ENCODE peak calls at places on chromosomes 2 and 18, in seven cellular contexts. Z, S, F, N, U, Q and T are unnamed samples. For H3K4me1, the result is how much of the 10 kb centered on the place peaks cover.

GRCh38 chr2:228474466-228474865 is 293.0 kb upstream of the SPHKAP start:
- DNase-seq in Z (no peak), S (no peak), F (no peak), N (no peak), U (no peak), Q (peak), T (no peak)

GRCh38 chr18:47036298-47036874 is 965 bp upstream of the ELOA2 start:
- DNase-seq in Z (no peak), S (no peak), F (peak), N (peak), U (no peak), Q (peak), T (no peak)

GRCh38 chr2:234694244-234695013 is 197.5 kb upstream of the ARL4C start:
- DNase-seq in Z (no peak), S (no peak), F (peak), N (no peak), U (no peak), Q (peak), T (no peak)

GRCh38 chr2:219595250-219595649 is 2.4 kb upstream of the STK11IP start:
- DNase-seq in Z (no peak), S (no peak), F (no peak), N (peak), U (no peak), Q (peak), T (peak)

GRCh38 chr2:1782514-1782913 is 38.2 kb upstream of the PXDN start:
- DNase-seq in Z (no peak), S (no peak), F (no peak), N (no peak), U (no peak), Q (no peak), T (no peak)

GRCh38 chr2:225226441-225226840 is 173.1 kb upstream of the NYAP2 start:
- DNase-seq in Z (no peak), S (no peak), F (no peak), N (no peak), U (no peak), Q (no peak), T (no peak)

GRCh38 chr2:202037086-202037485 is 3.4 kb downstream of the FZD7 start:
- DNase-seq in Z (no peak), S (no peak), F (no peak), N (no peak), U (no peak), Q (peak), T (no peak)

GRCh38 chr2:43340066-43340465 is 113.7 kb upstream of the ZFP36L2 start:
- DNase-seq in Z (no peak), S (no peak), F (no peak), N (no peak), U (no peak), Q (peak), T (no peak)

GRCh38 chr2:146652311-146652710 is 1192.5 kb upstream of the ACVR2A start:
- DNase-seq in Z (no peak), S (no peak), F (no peak), N (no peak), U (no peak), Q (peak), T (no peak)

GRCh38 chr2:157488877-157489276 is 45.0 kb upstream of the CYTIP start:
- DNase-seq in Z (peak), S (no peak), F (peak), N (no peak), U (no peak), Q (no peak), T (no peak)

GRCh38 chr2:188199716-188200128 is 92.0 kb upstream of the GULP1 start:
- DNase-seq in Z (no peak), S (no peak), F (no peak), N (no peak), U (no peak), Q (peak), T (no peak)

GRCh38 chr2:196012314-196012713 is 56.3 kb downstream of the DNAH7 start:
- DNase-seq in Z (no peak), S (no peak), F (no peak), N (no peak), U (no peak), Q (no peak), T (no peak)

GRCh38 chr18:9968081-9968848 is 54.4 kb downstream of the VAPA start:
- DNase-seq in Z (peak), S (no peak), F (no peak), N (no peak), U (no peak), Q (peak), T (no peak)

GRCh38 chr2:46915281-46915810 is at the start of gene MCFD2:
- DNase-seq in Z (no peak), S (no peak), F (peak), N (peak), U (peak), Q (no peak), T (no peak)

GRCh38 chr2:222795671-222796357 is 65.0 kb upstream of the ACSL3 start:
- DNase-seq in Z (no peak), S (no peak), F (peak), N (no peak), U (no peak), Q (no peak), T (no peak)

GRCh38 chr2:239190921-239191885 is 209.6 kb downstream of the HDAC4 start:
- DNase-seq in Z (no peak), S (peak), F (no peak), N (no peak), U (peak), Q (no peak), T (no peak)

GRCh38 chr2:227194219-227194618 is 29.8 kb downstream of the COL4A3 start:
- DNase-seq in Z (no peak), S (no peak), F (no peak), N (no peak), U (no peak), Q (no peak), T (no peak)

GRCh38 chr2:27075219-27075871 is 3.1 kb upstream of the EMILIN1 start:
- DNase-seq in Z (peak), S (peak), F (no peak), N (no peak), U (no peak), Q (no peak), T (peak)

GRCh38 chr2:202023904-202024266 is 9.8 kb upstream of the FZD7 start:
- DNase-seq in Z (no peak), S (no peak), F (no peak), N (no peak), U (peak), Q (no peak), T (no peak)

GRCh38 chr2:26892133-26892532 is 44.2 kb downstream of the DPYSL5 start:
- DNase-seq in Z (no peak), S (no peak), F (no peak), N (no peak), U (no peak), Q (no peak), T (no peak)

GRCh38 chr2:151291224-151291623 is 1.8 kb upstream of the NMI start:
- DNase-seq in Z (no peak), S (no peak), F (no peak), N (no peak), U (no peak), Q (no peak), T (no peak)

GRCh38 chr2:42060718-42061619 is 13.1 kb downstream of the PKDCC start:
- DNase-seq in Z (no peak), S (peak), F (peak), N (no peak), U (no peak), Q (peak), T (peak)

GRCh38 chr2:171154348-171154747 is 6.3 kb downstream of the TLK1 start:
- DNase-seq in Z (no peak), S (no peak), F (peak), N (no peak), U (no peak), Q (peak), T (no peak)

GRCh38 chr2:628651-629050 is 48.6 kb downstream of the TMEM18 start:
- DNase-seq in Z (no peak), S (no peak), F (no peak), N (no peak), U (no peak), Q (no peak), T (no peak)

GRCh38 chr2:121196132-121196848 is 88.7 kb downstream of the TFCP2L1 start:
- DNase-seq in Z (peak), S (peak), F (no peak), N (no peak), U (peak), Q (no peak), T (no peak)

GRCh38 chr2:121200011-121200347 is 85.0 kb downstream of the TFCP2L1 start:
- DNase-seq in Z (peak), S (peak), F (no peak), N (no peak), U (no peak), Q (no peak), T (no peak)

GRCh38 chr2:121196849-121197155 is 88.2 kb downstream of the TFCP2L1 start:
- DNase-seq in Z (peak), S (peak), F (no peak), N (no peak), U (peak), Q (no peak), T (no peak)

GRCh38 chr2:121199281-121200010 is 85.6 kb downstream of the TFCP2L1 start:
- DNase-seq in Z (peak), S (peak), F (no peak), N (no peak), U (no peak), Q (no peak), T (no peak)

GRCh38 chr2:121197369-121198091 is 87.5 kb downstream of the TFCP2L1 start:
- DNase-seq in Z (no peak), S (peak), F (peak), N (no peak), U (peak), Q (peak), T (no peak)
- H3K27ac ChIP-seq in Z (no peak), S (peak), F (peak), N (no peak), U (peak), Q (no peak), T (no peak)

GRCh38 chr2:127408004-127408806 is 10.0 kb upstream of the PROC start:
- DNase-seq in Z (peak), S (peak), F (peak), N (peak), U (peak), Q (peak), T (peak)

GRCh38 chr2:127407091-127407490 is 11.1 kb upstream of the PROC start:
- DNase-seq in Z (peak), S (no peak), F (no peak), N (no peak), U (no peak), Q (no peak), T (no peak)

GRCh38 chr2:127407661-127408003 is 10.6 kb upstream of the PROC start:
- DNase-seq in Z (no peak), S (no peak), F (no peak), N (no peak), U (no peak), Q (no peak), T (no peak)

GRCh38 chr2:127410871-127411396 is 7.3 kb upstream of the PROC start:
- DNase-seq in Z (no peak), S (no peak), F (no peak), N (no peak), U (peak), Q (peak), T (no peak)

GRCh38 chr2:127408807-127409099 is 9.5 kb upstream of the PROC start:
- DNase-seq in Z (no peak), S (no peak), F (no peak), N (no peak), U (no peak), Q (no peak), T (no peak)
- H3K4me1 ChIP-seq in Z (under half), S (under half), F (under half), N (under half), U (under half), Q (under half), T (under half)

GRCh38 chr2:127029652-127030051 is 77.3 kb downstream of the BIN1 start:
- DNase-seq in Z (no peak), S (no peak), F (no peak), N (no peak), U (no peak), Q (no peak), T (no peak)

GRCh38 chr2:127024769-127025356 is 82.1 kb downstream of the BIN1 start:
- DNase-seq in Z (peak), S (no peak), F (peak), N (no peak), U (peak), Q (peak), T (no peak)

GRCh38 chr2:127025357-127026062 is 81.4 kb downstream of the BIN1 start:
- DNase-seq in Z (peak), S (peak), F (peak), N (no peak), U (peak), Q (peak), T (peak)

GRCh38 chr2:127023504-127023903 is 83.5 kb downstream of the BIN1 start:
- DNase-seq in Z (no peak), S (no peak), F (no peak), N (no peak), U (no peak), Q (no peak), T (no peak)

GRCh38 chr2:127027715-127028114 is 79.2 kb downstream of the BIN1 start:
- DNase-seq in Z (no peak), S (no peak), F (no peak), N (no peak), U (no peak), Q (no peak), T (no peak)
- TF ChIP-seq CTCF in Z (no peak), S (no peak), F (no peak), N (no peak), U (no peak), Q (no peak), T (no peak)

GRCh38 chr2:11375689-11376027 is 31.2 kb upstream of the ROCK2 start:
- DNase-seq in Z (no peak), S (no peak), F (no peak), N (no peak), U (no peak), Q (no peak), T (no peak)
- H3K27ac ChIP-seq in Z (no peak), S (peak), F (no peak), N (no peak), U (peak), Q (peak), T (no peak)

DNA sequence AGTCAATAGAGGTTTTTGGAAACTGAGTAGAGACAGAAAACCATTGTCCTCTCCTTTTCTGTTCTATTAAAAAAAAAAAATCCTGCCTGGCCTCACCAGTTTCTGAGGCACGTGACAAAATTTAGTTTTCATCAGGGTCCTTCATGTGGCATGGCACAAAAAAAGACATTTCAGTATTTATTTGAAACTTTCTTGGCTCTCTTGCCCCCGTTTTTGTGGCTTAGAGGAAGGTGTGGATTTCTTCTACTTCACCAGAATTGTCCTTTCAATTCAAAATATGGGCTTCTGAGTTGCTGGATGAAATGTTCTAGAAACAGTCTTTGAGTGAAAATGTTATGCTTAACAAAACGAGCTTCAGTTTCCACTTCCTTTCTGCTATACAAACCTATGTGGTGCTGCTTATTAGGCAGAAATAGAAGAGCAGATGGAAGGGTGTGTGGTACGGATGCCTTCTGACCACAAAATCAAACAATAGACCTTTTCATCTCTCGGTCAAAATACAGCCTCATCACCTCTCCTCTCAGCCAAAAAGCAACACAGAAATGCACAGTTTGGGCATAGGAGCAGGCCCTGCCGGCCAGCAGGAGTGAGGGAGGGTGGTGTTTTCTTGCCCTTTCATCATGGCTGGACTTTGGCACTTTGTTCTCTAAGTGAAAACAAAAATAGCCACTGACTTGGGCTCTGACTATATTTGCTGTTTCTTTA is 89.2 kb downstream of the SH3RF3 start:
- DNase-seq in Z (no peak), S (no peak), F (no peak), N (no peak), U (no peak), Q (peak), T (no peak)
- H3K4me1 ChIP-seq in Z (under half), S (under half), F (under half), N (under half), U (under half), Q (under half), T (under half)

GRCh38 chr2:233163486-233164103 is 87.9 kb upstream of the ATG16L1 start:
- DNase-seq in Z (no peak), S (no peak), F (no peak), N (no peak), U (no peak), Q (no peak), T (no peak)

GRCh38 chr2:233164117-233164516 is 87.4 kb upstream of the ATG16L1 start:
- DNase-seq in Z (no peak), S (no peak), F (no peak), N (no peak), U (no peak), Q (no peak), T (no peak)

GRCh38 chr2:233165895-233166661 is 85.4 kb upstream of the ATG16L1 start:
- DNase-seq in Z (no peak), S (peak), F (peak), N (peak), U (peak), Q (peak), T (no peak)

GRCh38 chr2:233164967-233165366 is 86.5 kb upstream of the ATG16L1 start:
- DNase-seq in Z (no peak), S (no peak), F (no peak), N (no peak), U (no peak), Q (no peak), T (no peak)

DNA sequence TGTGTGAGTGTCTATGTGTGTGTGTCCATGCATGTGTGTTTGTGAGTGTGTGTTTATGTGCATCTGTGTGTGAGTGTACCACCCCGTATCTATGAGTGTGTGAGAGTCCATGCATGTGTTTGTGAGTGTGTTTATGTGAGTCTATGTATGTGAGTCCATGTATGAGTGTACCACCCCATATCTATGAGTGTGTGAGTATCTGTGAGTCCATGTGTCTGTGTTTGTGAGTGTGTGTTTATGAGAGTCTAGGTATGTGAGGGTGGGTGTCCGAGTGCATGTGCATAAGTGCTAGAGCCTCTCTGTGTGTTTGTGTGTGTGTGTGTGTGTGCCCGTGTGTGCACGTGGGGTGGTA is 86.0 kb upstream of the ATG16L1 start:
- DNase-seq in Z (no peak), S (no peak), F (no peak), N (no peak), U (no peak), Q (no peak), T (no peak)
- TF ChIP-seq CTCF in Z (no peak), S (no peak), F (no peak), N (no peak), U (no peak), Q (no peak), T (no peak)

DNA sequence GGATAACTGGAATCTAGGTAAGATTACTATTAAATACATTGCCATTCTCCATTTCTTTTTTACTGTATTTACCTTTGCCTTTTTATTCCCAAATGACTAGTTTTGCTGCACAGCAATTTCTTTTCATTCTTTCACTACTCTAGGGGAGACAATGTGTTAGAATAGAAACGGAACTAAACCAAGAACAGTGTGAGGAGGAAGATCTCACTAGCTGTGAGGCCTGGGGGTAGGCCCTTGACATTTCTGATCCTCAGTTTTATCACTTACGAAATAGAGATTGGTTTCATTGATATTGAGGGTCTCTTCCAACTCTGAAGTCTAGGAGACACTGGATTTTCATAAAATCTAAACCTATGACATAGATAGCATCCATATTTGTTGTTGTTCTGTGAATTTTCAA is 191.1 kb downstream of the IKZF2 start:
- DNase-seq in Z (no peak), S (no peak), F (no peak), N (no peak), U (no peak), Q (no peak), T (no peak)
- H3K27ac ChIP-seq in Z (no peak), S (no peak), F (no peak), N (no peak), U (no peak), Q (no peak), T (no peak)